ENCODE peak calls at places on chromosome X, in six cellular contexts. S is gastrocnemius medialis, L is tibial nerve, D is NB4, R is heart left ventricle, Q is body of pancreas. I is an unnamed sample.

GRCh38 chrX:72114306-72114705 is 17.4 kb downstream of the RTL5 start:
- DNase-seq in R (no peak), L (no peak), Q (no peak), S (no peak), D (peak; percentile 51), I (peak; percentile 60)

GRCh38 chrX:119501511-119502148 is 33.4 kb downstream of the SLC25A5 start:
- DNase-seq in L (no peak), D (no peak), Q (no peak), R (no peak), S (no peak), I (no peak)

GRCh38 chrX:69179380-69179911 is 14.2 kb upstream of the PJA1 start:
- DNase-seq in Q (peak; percentile 21), L (no peak), S (no peak), D (no peak), R (no peak), I (no peak)

GRCh38 chrX:108396188-108396885 is 41.9 kb downstream of the COL4A6 start:
- DNase-seq in D (no peak), L (no peak), R (no peak), Q (no peak), S (no peak), I (no peak)

GRCh38 chrX:27815209-27815608 is 7.4 kb downstream of the MAGEB10 start:
- DNase-seq in D (no peak), R (no peak), S (no peak), Q (no peak), L (no peak), I (no peak)

GRCh38 chrX:30865020-30865419 is 24.0 kb downstream of the TAB3 start:
- DNase-seq in L (no peak), R (no peak), S (no peak), Q (peak; percentile 21), D (peak; percentile 16), I (no peak)

GRCh38 chrX:104253567-104254441 is 929 bp downstream of the ESX1 start:
- DNase-seq in L (no peak), Q (no peak), D (no peak), R (no peak), S (no peak), I (no peak)

GRCh38 chrX:41634284-41634683 is 54.5 kb upstream of the GPR34 start:
- DNase-seq in S (peak; percentile 2), Q (no peak), R (no peak), L (no peak), D (peak; percentile 16), I (peak; percentile 13)

GRCh38 chrX:24025741-24026402 is 1.1 kb downstream of the KLHL15 start:
- DNase-seq in L (peak; percentile 14), Q (peak; percentile 41), S (peak; percentile 15), R (no peak), D (peak; percentile 60), I (peak; percentile 15)

GRCh38 chrX:12977761-12978204 is 2.9 kb downstream of the TMSB4X start:
- DNase-seq in R (no peak), L (no peak), Q (no peak), S (no peak), D (no peak), I (no peak)

GRCh38 chrX:12974797-12975669 is at the start of gene TMSB4X:
- DNase-seq in D (peak; percentile 92), S (peak; percentile 35), Q (peak; percentile 88), R (peak; percentile 92), L (peak; percentile 71), I (peak; percentile 97)

GRCh38 chrX:12974217-12974796 is 603 bp upstream of the TMSB4X start:
- DNase-seq in Q (peak; percentile 69), R (peak; percentile 81), D (peak; percentile 91), L (peak; percentile 38), S (no peak), I (peak; percentile 50)

GRCh38 chrX:12975670-12975965 is 708 bp downstream of the TMSB4X start:
- DNase-seq in Q (peak; percentile 44), D (no peak), L (no peak), R (peak; percentile 63), S (no peak), I (no peak)

DNA sequence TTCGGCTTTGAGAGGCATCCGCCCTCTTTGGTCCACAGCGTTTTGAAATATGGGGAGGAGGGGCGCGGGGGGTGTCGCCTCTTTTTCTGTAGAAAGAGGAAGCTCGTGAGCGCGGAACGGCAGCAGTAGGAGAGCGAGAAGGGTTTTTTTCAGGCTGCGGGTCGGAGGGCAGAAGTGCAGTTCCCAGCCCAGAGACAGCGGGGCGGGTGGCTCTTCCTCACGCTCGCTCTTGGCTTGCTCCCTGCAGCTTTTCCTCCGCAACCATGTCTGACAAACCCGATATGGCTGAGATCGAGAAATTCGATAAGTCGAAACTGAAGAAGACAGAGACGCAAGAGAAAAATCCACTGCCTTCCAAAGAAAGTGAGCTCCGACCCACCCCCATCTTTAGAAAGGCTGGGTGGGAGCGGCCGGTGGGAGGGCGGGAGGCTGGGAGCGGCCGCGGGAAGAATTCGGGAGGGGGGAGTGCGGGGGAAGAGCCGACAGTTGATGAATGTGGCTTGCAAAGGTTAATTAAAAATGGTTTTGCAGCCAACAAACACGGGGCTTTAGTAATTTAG is 1.2 kb downstream of the TMSB4X start:
- DNase-seq in S (no peak), L (no peak), Q (peak; percentile 42), D (peak; percentile 84), R (peak; percentile 67), I (no peak)
- TF ChIP-seq POLR2A in S (no peak), L (peak; percentile 13), Q (no peak), D (no peak), R (no peak), I (no peak)

DNA sequence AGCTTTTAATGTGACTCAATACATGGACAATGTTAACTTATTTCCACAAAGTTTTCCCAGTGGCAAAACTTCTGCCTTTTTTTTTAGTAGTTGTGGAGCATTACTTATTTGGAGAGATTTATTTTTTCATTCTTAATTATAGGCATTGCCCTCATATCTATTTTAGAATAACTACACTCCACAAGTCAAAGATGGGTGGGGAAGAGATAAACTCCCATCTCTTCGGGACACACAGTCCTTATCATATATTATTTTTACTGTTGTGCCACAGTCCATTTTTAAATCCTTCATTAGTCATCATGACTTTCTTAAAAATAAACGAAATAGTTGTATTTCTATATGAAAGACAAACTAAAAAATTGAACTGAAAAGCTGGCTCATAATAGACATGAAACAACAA is 1.2 kb downstream of the DMD start:
- DNase-seq in R (no peak), L (no peak), Q (no peak), S (no peak), D (no peak), I (no peak)
- H3K4me3 ChIP-seq in R (peak overlapping the region; percentile 68), L (peak overlapping the region; percentile 29), Q (no peak overlapping the region), S (peak overlapping the region; percentile 61), D (no peak overlapping the region), I (no peak overlapping the region)

DNA sequence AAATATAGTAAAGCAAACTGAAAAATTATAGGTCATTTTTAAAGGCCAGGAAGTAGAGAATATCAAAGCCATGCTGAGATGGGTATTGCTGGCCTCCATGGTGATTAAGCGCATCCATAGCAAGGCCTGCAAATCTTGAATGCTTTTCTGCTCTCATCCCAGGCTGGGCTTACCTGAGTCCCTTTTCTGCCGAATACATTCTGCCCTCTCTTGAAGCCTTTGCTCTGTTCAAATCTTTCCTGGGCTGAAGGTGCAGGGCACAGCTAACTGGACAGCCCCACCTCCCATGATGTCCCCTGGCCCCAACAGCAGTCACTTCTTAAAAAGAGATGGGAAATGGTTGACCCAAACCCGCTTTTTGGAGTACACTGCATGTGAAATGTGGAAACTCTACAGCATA is 10.1 kb upstream of the EIF1AX start:
- DNase-seq in Q (no peak), S (no peak), L (no peak), R (no peak), D (no peak), I (no peak)
- TF ChIP-seq POLR2A in Q (no peak), S (no peak), L (no peak), R (no peak), D (no peak), I (no peak)

GRCh38 chrX:136206916-136207315 is 44.3 kb downstream of the MAP7D3 start:
- DNase-seq in D (no peak), S (no peak), R (no peak), Q (no peak), L (no peak), I (no peak)

GRCh38 chrX:136207546-136207945 is 43.7 kb downstream of the MAP7D3 start:
- DNase-seq in L (no peak), D (no peak), S (no peak), R (no peak), Q (no peak), I (no peak)

GRCh38 chrX:136204571-136204970 is 46.6 kb downstream of the MAP7D3 start:
- DNase-seq in D (no peak), R (no peak), Q (no peak), L (no peak), S (no peak), I (peak; percentile 88)

GRCh38 chrX:136203438-136203837 is 47.8 kb downstream of the MAP7D3 start:
- DNase-seq in D (no peak), Q (no peak), L (no peak), R (no peak), S (no peak), I (no peak)

GRCh38 chrX:136205882-136206281 is 45.3 kb downstream of the MAP7D3 start:
- DNase-seq in D (no peak), R (no peak), L (no peak), S (no peak), Q (no peak), I (no peak)
- H3K4me3 ChIP-seq in D (no peak overlapping the region), R (peak overlapping the region; percentile 49), L (no peak overlapping the region), S (peak overlapping the region; percentile 13), Q (no peak overlapping the region), I (no peak overlapping the region)

GRCh38 chrX:46446727-46447378 is 98.4 kb downstream of the ZNF674 start:
- DNase-seq in R (peak; percentile 93), D (peak; percentile 92), L (peak; percentile 62), S (peak; percentile 59), Q (peak; percentile 86), I (peak; percentile 69)
- TF ChIP-seq POLR2A in R (no peak), D (peak; percentile 44), L (peak; percentile 59), S (peak; percentile 35), Q (peak; percentile 75), I (no peak)

GRCh38 chrX:19121898-19122640 is at the start of gene ADGRG2:
- DNase-seq in R (peak; percentile 57), Q (peak; percentile 50), D (no peak), S (peak; percentile 2), L (no peak), I (no peak)

GRCh38 chrX:19122641-19123009 is 357 bp upstream of the ADGRG2 start:
- DNase-seq in S (no peak), L (no peak), Q (no peak), R (no peak), D (no peak), I (no peak)

DNA sequence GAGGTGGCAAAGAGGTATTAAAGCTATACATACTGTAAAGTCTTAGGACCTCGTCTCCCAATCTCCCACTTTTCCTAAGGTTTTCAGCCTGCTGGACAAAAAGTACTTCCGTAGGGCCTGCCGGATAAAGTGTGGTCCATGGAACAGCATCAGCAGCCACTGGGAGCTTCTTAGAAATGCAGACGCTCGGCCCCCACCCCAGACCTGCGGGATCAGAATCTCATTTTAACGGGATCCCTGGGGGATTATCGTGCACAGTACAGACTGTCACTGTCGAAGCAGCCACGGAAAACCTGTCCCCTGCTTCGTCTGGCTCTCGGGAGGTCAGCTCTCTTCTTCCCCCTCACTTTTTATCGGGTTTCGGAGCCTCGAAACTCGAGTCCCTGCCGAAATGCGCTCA is 802 bp downstream of the ADGRG2 start:
- DNase-seq in L (no peak), S (no peak), D (no peak), R (no peak), Q (no peak), I (no peak)
- H3K4me3 ChIP-seq in L (no peak overlapping the region), S (peak overlapping the region; percentile 43), D (no peak overlapping the region), R (peak overlapping the region; percentile 55), Q (no peak overlapping the region), I (no peak overlapping the region)

GRCh38 chrX:133364201-133364600 is 51.1 kb downstream of the GPC4 start:
- DNase-seq in Q (no peak), D (no peak), L (no peak), R (no peak), S (no peak), I (no peak)
- TF ChIP-seq POLR2A in Q (no peak), D (no peak), L (no peak), R (no peak), S (no peak), I (no peak)

GRCh38 chrX:10769165-10769564 is 148.8 kb upstream of the MID1 start:
- DNase-seq in R (no peak), D (peak; percentile 13), L (no peak), S (no peak), Q (no peak), I (no peak)
- H3K4me3 ChIP-seq in R (no peak overlapping the region), D (no peak overlapping the region), L (no peak overlapping the region), S (no peak overlapping the region), Q (no peak overlapping the region), I (no peak overlapping the region)

I was measured in lower leg skin.